ENCODE peak calls at places on chromosomes 3 and 15, in six cellular contexts. One of them, this sample, is unnamed.

GRCh38 chr15:68114356-68114755 is 60.2 kb downstream of the PIAS1 start:
- DNase-seq in neuronal stem cell: no peak
- DNase-seq in trophoblast cell: no peak
- DNase-seq in IMR-90: peak
- DNase-seq in H9: no peak
- DNase-seq in mesenchymal stem cell: peak
- DNase-seq in this sample: no peak

GRCh38 chr15:59918994-59919951 is 84.8 kb upstream of the FOXB1 start:
- DNase-seq in neuronal stem cell: no peak
- DNase-seq in trophoblast cell: peak
- DNase-seq in IMR-90: peak
- DNase-seq in H9: no peak
- DNase-seq in mesenchymal stem cell: no peak
- DNase-seq in this sample: no peak

GRCh38 chr15:40746916-40747418 is 8.1 kb downstream of the RMDN3 start:
- DNase-seq in neuronal stem cell: no peak
- DNase-seq in trophoblast cell: no peak
- DNase-seq in IMR-90: peak
- DNase-seq in H9: no peak
- DNase-seq in mesenchymal stem cell: no peak
- DNase-seq in this sample: no peak

GRCh38 chr3:173465112-173465511 is 67.6 kb downstream of the NLGN1 start:
- DNase-seq in neuronal stem cell: peak
- DNase-seq in trophoblast cell: no peak
- DNase-seq in IMR-90: peak
- DNase-seq in H9: no peak
- DNase-seq in mesenchymal stem cell: peak
- DNase-seq in this sample: no peak

GRCh38 chr3:85726241-85726640 is 767.5 kb downstream of the CADM2 start:
- DNase-seq in neuronal stem cell: no peak
- DNase-seq in trophoblast cell: no peak
- DNase-seq in IMR-90: peak
- DNase-seq in H9: no peak
- DNase-seq in mesenchymal stem cell: no peak
- DNase-seq in this sample: no peak

GRCh38 chr3:155391583-155391982 is 98.1 kb upstream of the STRIT1 start:
- DNase-seq in neuronal stem cell: peak
- DNase-seq in trophoblast cell: no peak
- DNase-seq in IMR-90: peak
- DNase-seq in H9: no peak
- DNase-seq in mesenchymal stem cell: peak
- DNase-seq in this sample: no peak

GRCh38 chr3:101183151-101183550 is 137.2 kb downstream of the IMPG2 start:
- DNase-seq in neuronal stem cell: no peak
- DNase-seq in trophoblast cell: peak
- DNase-seq in IMR-90: no peak
- DNase-seq in H9: no peak
- DNase-seq in mesenchymal stem cell: no peak
- DNase-seq in this sample: no peak

GRCh38 chr3:84959470-84960380 is 936 bp downstream of the CADM2 start:
- DNase-seq in neuronal stem cell: peak
- DNase-seq in trophoblast cell: no peak
- DNase-seq in IMR-90: no peak
- DNase-seq in H9: peak
- DNase-seq in mesenchymal stem cell: no peak
- DNase-seq in this sample: peak

GRCh38 chr3:25843332-25843731 is 53.4 kb downstream of the OXSM start:
- DNase-seq in neuronal stem cell: no peak
- DNase-seq in trophoblast cell: no peak
- DNase-seq in IMR-90: peak
- DNase-seq in H9: no peak
- DNase-seq in mesenchymal stem cell: no peak
- DNase-seq in this sample: no peak

GRCh38 chr3:42216820-42217416 is 49.1 kb downstream of the CCK start:
- DNase-seq in neuronal stem cell: no peak
- DNase-seq in trophoblast cell: no peak
- DNase-seq in IMR-90: peak
- DNase-seq in H9: no peak
- DNase-seq in mesenchymal stem cell: peak
- DNase-seq in this sample: peak

GRCh38 chr3:116663161-116663885 is 46.3 kb upstream of the TUSC7 start:
- DNase-seq in neuronal stem cell: no peak
- DNase-seq in trophoblast cell: no peak
- DNase-seq in IMR-90: no peak
- DNase-seq in H9: peak
- DNase-seq in mesenchymal stem cell: no peak
- DNase-seq in this sample: no peak

GRCh38 chr15:28112962-28113361 is 13.8 kb upstream of the OCA2 start:
- DNase-seq in neuronal stem cell: no peak
- DNase-seq in trophoblast cell: no peak
- DNase-seq in IMR-90: no peak
- DNase-seq in H9: no peak
- DNase-seq in mesenchymal stem cell: no peak
- DNase-seq in this sample: peak

GRCh38 chr3:33768578-33768977 is 29.9 kb upstream of the PDCD6IP start:
- DNase-seq in neuronal stem cell: no peak
- DNase-seq in trophoblast cell: no peak
- DNase-seq in IMR-90: no peak
- DNase-seq in H9: no peak
- DNase-seq in mesenchymal stem cell: no peak
- DNase-seq in this sample: no peak

GRCh38 chr15:44713006-44713966 is 2.0 kb downstream of the B2M start:
- DNase-seq in neuronal stem cell: no peak
- DNase-seq in trophoblast cell: no peak
- DNase-seq in IMR-90: peak
- DNase-seq in H9: no peak
- DNase-seq in mesenchymal stem cell: peak
- DNase-seq in this sample: no peak

GRCh38 chr3:14494973-14495300 is 45.2 kb downstream of the GRIP2 start:
- DNase-seq in neuronal stem cell: no peak
- DNase-seq in trophoblast cell: no peak
- DNase-seq in IMR-90: no peak
- DNase-seq in H9: no peak
- DNase-seq in mesenchymal stem cell: no peak
- DNase-seq in this sample: no peak

GRCh38 chr3:189664311-189664710 is 33.1 kb downstream of the TP63 start:
- DNase-seq in neuronal stem cell: no peak
- DNase-seq in trophoblast cell: peak
- DNase-seq in IMR-90: peak
- DNase-seq in H9: no peak
- DNase-seq in mesenchymal stem cell: peak
- DNase-seq in this sample: no peak

GRCh38 chr3:15845475-15845874 is 47.7 kb upstream of the ANKRD28 start:
- DNase-seq in neuronal stem cell: no peak
- DNase-seq in trophoblast cell: no peak
- DNase-seq in IMR-90: no peak
- DNase-seq in H9: no peak
- DNase-seq in mesenchymal stem cell: no peak
- DNase-seq in this sample: no peak

GRCh38 chr3:131053021-131053420 is 26.3 kb downstream of the NEK11 start:
- DNase-seq in neuronal stem cell: no peak
- DNase-seq in trophoblast cell: no peak
- DNase-seq in IMR-90: peak
- DNase-seq in H9: no peak
- DNase-seq in mesenchymal stem cell: peak
- DNase-seq in this sample: no peak

GRCh38 chr15:75966073-75966472 is 46.2 kb downstream of the NRG4 start:
- DNase-seq in neuronal stem cell: no peak
- DNase-seq in trophoblast cell: peak
- DNase-seq in IMR-90: peak
- DNase-seq in H9: no peak
- DNase-seq in mesenchymal stem cell: peak
- DNase-seq in this sample: no peak

GRCh38 chr3:194782767-194783404 is 97.2 kb downstream of the FAM43A start:
- DNase-seq in neuronal stem cell: no peak
- DNase-seq in trophoblast cell: no peak
- DNase-seq in IMR-90: peak
- DNase-seq in H9: no peak
- DNase-seq in mesenchymal stem cell: no peak
- DNase-seq in this sample: no peak

GRCh38 chr3:194779729-194780224 is 94.1 kb downstream of the FAM43A start:
- DNase-seq in neuronal stem cell: no peak
- DNase-seq in trophoblast cell: no peak
- DNase-seq in IMR-90: no peak
- DNase-seq in H9: no peak
- DNase-seq in mesenchymal stem cell: peak
- DNase-seq in this sample: no peak

GRCh38 chr3:194780706-194781105 is 95.0 kb downstream of the FAM43A start:
- DNase-seq in neuronal stem cell: no peak
- DNase-seq in trophoblast cell: no peak
- DNase-seq in IMR-90: no peak
- DNase-seq in H9: no peak
- DNase-seq in mesenchymal stem cell: no peak
- DNase-seq in this sample: no peak

GRCh38 chr3:194784341-194784740 is 98.7 kb downstream of the FAM43A start:
- DNase-seq in neuronal stem cell: no peak
- DNase-seq in trophoblast cell: no peak
- DNase-seq in IMR-90: no peak
- DNase-seq in H9: no peak
- DNase-seq in mesenchymal stem cell: no peak
- DNase-seq in this sample: no peak

DNA sequence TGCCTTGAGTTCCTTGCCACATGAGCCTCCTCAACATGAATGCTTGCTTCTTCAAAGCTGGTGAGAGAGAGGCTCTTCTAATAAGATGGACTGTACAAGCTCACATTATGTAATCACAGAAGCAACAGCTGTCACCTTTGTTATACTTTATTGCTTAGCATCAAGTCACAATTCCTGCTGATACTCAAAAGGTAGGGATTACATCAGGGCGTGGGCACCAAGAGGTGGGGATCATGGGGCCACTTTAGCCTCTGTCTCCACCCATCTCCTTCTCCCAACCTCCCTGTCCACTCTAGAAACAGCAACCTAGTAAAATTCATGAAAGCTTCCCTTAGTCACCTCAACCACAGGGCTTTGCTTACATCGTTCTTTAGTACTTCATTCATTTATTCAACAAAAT is 95.9 kb downstream of the FAM43A start:
- DNase-seq in neuronal stem cell: no peak
- DNase-seq in trophoblast cell: no peak
- DNase-seq in IMR-90: no peak
- DNase-seq in H9: no peak
- DNase-seq in mesenchymal stem cell: no peak
- DNase-seq in this sample: no peak
- H3K14ac ChIP-seq in neuronal stem cell: no peak
- H3K14ac ChIP-seq in trophoblast cell: no peak
- H3K14ac ChIP-seq in IMR-90: no peak
- H3K14ac ChIP-seq in H9: no peak
- H3K14ac ChIP-seq in mesenchymal stem cell: no peak
- H3K14ac ChIP-seq in this sample: no peak

GRCh38 chr3:23882487-23882918 is 34.3 kb downstream of the NKIRAS1 start:
- DNase-seq in neuronal stem cell: no peak
- DNase-seq in trophoblast cell: no peak
- DNase-seq in IMR-90: no peak
- DNase-seq in H9: no peak
- DNase-seq in mesenchymal stem cell: no peak
- DNase-seq in this sample: no peak

GRCh38 chr3:23888617-23889228 is 28.1 kb downstream of the NKIRAS1 start:
- DNase-seq in neuronal stem cell: no peak
- DNase-seq in trophoblast cell: no peak
- DNase-seq in IMR-90: peak
- DNase-seq in H9: no peak
- DNase-seq in mesenchymal stem cell: peak
- DNase-seq in this sample: no peak

GRCh38 chr3:23884481-23884880 is 32.3 kb downstream of the NKIRAS1 start:
- DNase-seq in neuronal stem cell: no peak
- DNase-seq in trophoblast cell: no peak
- DNase-seq in IMR-90: no peak
- DNase-seq in H9: no peak
- DNase-seq in mesenchymal stem cell: no peak
- DNase-seq in this sample: no peak

GRCh38 chr3:23886311-23886710 is 30.5 kb downstream of the NKIRAS1 start:
- DNase-seq in neuronal stem cell: no peak
- DNase-seq in trophoblast cell: no peak
- DNase-seq in IMR-90: no peak
- DNase-seq in H9: no peak
- DNase-seq in mesenchymal stem cell: no peak
- DNase-seq in this sample: no peak

GRCh38 chr3:23885210-23885609 is 31.6 kb downstream of the NKIRAS1 start:
- DNase-seq in neuronal stem cell: no peak
- DNase-seq in trophoblast cell: peak
- DNase-seq in IMR-90: no peak
- DNase-seq in H9: no peak
- DNase-seq in mesenchymal stem cell: no peak
- DNase-seq in this sample: no peak
- H3K14ac ChIP-seq in neuronal stem cell: no peak
- H3K14ac ChIP-seq in trophoblast cell: no peak
- H3K14ac ChIP-seq in IMR-90: no peak
- H3K14ac ChIP-seq in H9: no peak
- H3K14ac ChIP-seq in mesenchymal stem cell: no peak
- H3K14ac ChIP-seq in this sample: no peak

GRCh38 chr3:150014782-150015181 is 44.1 kb upstream of the PFN2 start:
- DNase-seq in neuronal stem cell: no peak
- DNase-seq in trophoblast cell: no peak
- DNase-seq in IMR-90: no peak
- DNase-seq in H9: no peak
- DNase-seq in mesenchymal stem cell: no peak
- DNase-seq in this sample: no peak

GRCh38 chr3:150022406-150023238 is 51.9 kb upstream of the PFN2 start:
- DNase-seq in neuronal stem cell: no peak
- DNase-seq in trophoblast cell: peak
- DNase-seq in IMR-90: peak
- DNase-seq in H9: peak
- DNase-seq in mesenchymal stem cell: no peak
- DNase-seq in this sample: no peak

GRCh38 chr3:150023239-150023636 is 52.5 kb upstream of the PFN2 start:
- DNase-seq in neuronal stem cell: no peak
- DNase-seq in trophoblast cell: no peak
- DNase-seq in IMR-90: no peak
- DNase-seq in H9: no peak
- DNase-seq in mesenchymal stem cell: no peak
- DNase-seq in this sample: no peak

GRCh38 chr3:150015906-150016305 is 45.2 kb upstream of the PFN2 start:
- DNase-seq in neuronal stem cell: no peak
- DNase-seq in trophoblast cell: no peak
- DNase-seq in IMR-90: no peak
- DNase-seq in H9: no peak
- DNase-seq in mesenchymal stem cell: no peak
- DNase-seq in this sample: no peak

DNA sequence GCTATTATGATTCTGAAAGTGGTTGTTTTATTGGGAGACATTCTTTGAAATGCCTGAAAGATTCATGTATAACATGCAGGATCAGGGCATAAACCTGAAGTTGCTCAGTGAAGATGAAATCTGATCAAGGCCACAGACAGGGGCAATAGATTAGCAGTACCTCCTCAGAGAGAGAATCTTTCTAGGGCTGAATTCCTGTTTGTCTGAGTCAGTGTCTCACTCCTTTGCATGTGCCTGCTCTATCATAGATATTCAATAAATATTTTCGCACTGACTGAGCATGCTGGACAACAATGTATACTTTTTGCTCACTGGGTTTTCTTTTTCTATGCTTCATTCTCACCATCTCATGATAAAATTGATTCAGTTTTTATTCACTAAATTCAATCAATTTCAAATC is 49.8 kb upstream of the PFN2 start:
- DNase-seq in neuronal stem cell: no peak
- DNase-seq in trophoblast cell: peak
- DNase-seq in IMR-90: peak
- DNase-seq in H9: no peak
- DNase-seq in mesenchymal stem cell: peak
- DNase-seq in this sample: no peak
- H3K14ac ChIP-seq in neuronal stem cell: no peak
- H3K14ac ChIP-seq in trophoblast cell: no peak
- H3K14ac ChIP-seq in IMR-90: no peak
- H3K14ac ChIP-seq in H9: no peak
- H3K14ac ChIP-seq in mesenchymal stem cell: no peak
- H3K14ac ChIP-seq in this sample: no peak

GRCh38 chr3:38611866-38612265 is 37.6 kb downstream of the SCN5A start:
- DNase-seq in neuronal stem cell: no peak
- DNase-seq in trophoblast cell: no peak
- DNase-seq in IMR-90: no peak
- DNase-seq in H9: no peak
- DNase-seq in mesenchymal stem cell: no peak
- DNase-seq in this sample: no peak
- H3K14ac ChIP-seq in neuronal stem cell: no peak
- H3K14ac ChIP-seq in trophoblast cell: no peak
- H3K14ac ChIP-seq in IMR-90: no peak
- H3K14ac ChIP-seq in H9: no peak
- H3K14ac ChIP-seq in mesenchymal stem cell: no peak
- H3K14ac ChIP-seq in this sample: no peak

This sample was measured in H1.